ENCODE peak calls at places on chromosomes 13 and 19, in nine cellular contexts. H is astrocyte, N is thoracic aorta, D is neuronal stem cell, C is AG09309, K is skeletal muscle cell, R is transverse colon, Q is uterus, J is heart left ventricle. L is an unnamed sample.

GRCh38 chr19:43331435-43332010 is 22.0 kb upstream of the CD177 start:
- DNase-seq in R (no peak), C (no peak), H (no peak), Q (no peak), N (no peak), D (no peak), K (no peak), J (no peak), L (no peak)

GRCh38 chr13:25249001-25249543 is 38.2 kb downstream of the MTMR6 start:
- DNase-seq in K (peak; percentile 8), C (peak; percentile 53), N (no peak), J (no peak), R (no peak), D (no peak), H (peak; percentile 28), Q (no peak), L (peak; percentile 66)

GRCh38 chr13:20525601-20526544 is at the start of gene CRYL1:
- DNase-seq in K (no peak), Q (peak; percentile 62), C (no peak), H (peak; percentile 52), J (peak; percentile 84), R (peak; percentile 85), D (peak; percentile 46), N (peak; percentile 41), L (peak; percentile 89)

GRCh38 chr13:99847318-99847750 is 124.2 kb downstream of the ZIC5 start:
- DNase-seq in Q (no peak), R (no peak), H (no peak), K (no peak), D (no peak), J (no peak), N (no peak), C (no peak), L (no peak)

GRCh38 chr19:9966448-9966847 is 30.1 kb upstream of the OLFM2 start:
- DNase-seq in R (no peak), C (no peak), H (no peak), N (no peak), K (no peak), D (no peak), J (no peak), Q (no peak), L (no peak)

GRCh38 chr19:10501971-10502523 is 1.1 kb downstream of the KEAP1 start:
- DNase-seq in C (no peak), H (no peak), J (peak; percentile 89), R (peak; percentile 89), K (no peak), N (peak; percentile 37), D (no peak), Q (peak; percentile 62), L (peak; percentile 86)

GRCh38 chr13:102569488-102569887 is 27.3 kb upstream of the TPP2 start:
- DNase-seq in D (no peak), H (peak; percentile 42), J (no peak), R (no peak), N (no peak), C (peak; percentile 20), K (peak; percentile 55), Q (no peak), L (no peak)

GRCh38 chr13:113548778-113549621 is 35.6 kb upstream of the TFDP1 start:
- DNase-seq in N (no peak), D (no peak), Q (no peak), R (peak; percentile 5), J (no peak), K (no peak), C (no peak), H (no peak), L (no peak)

GRCh38 chr19:28883241-28883693 is 329.7 kb downstream of the UQCRFS1 start:
- DNase-seq in Q (no peak), J (peak; percentile 31), K (peak; percentile 14), D (no peak), R (no peak), C (no peak), H (no peak), N (no peak), L (no peak)

GRCh38 chr19:18506101-18506534 is 15.8 kb downstream of the ELL start:
- DNase-seq in K (no peak), D (no peak), J (peak; percentile 62), Q (no peak), R (no peak), H (no peak), N (no peak), C (no peak), L (peak; percentile 47)

GRCh38 chr13:48567521-48568331 is 34.8 kb upstream of the RCBTB2 start:
- DNase-seq in K (peak; percentile 31), D (no peak), C (no peak), J (no peak), R (no peak), N (no peak), H (no peak), Q (no peak), L (peak; percentile 73)

GRCh38 chr19:1241417-1242095 is at the start of gene ATP5F1D:
- DNase-seq in Q (peak; percentile 93), R (peak; percentile 96), H (peak; percentile 88), C (peak; percentile 73), K (peak; percentile 85), N (no peak), J (peak; percentile 97), D (peak; percentile 87), L (peak; percentile 92)

GRCh38 chr19:8609210-8610040 is 1.1 kb downstream of the ADAMTS10 start:
- DNase-seq in K (no peak), Q (peak; percentile 52), R (peak; percentile 34), D (peak; percentile 77), C (no peak), N (peak; percentile 51), J (peak; percentile 76), H (peak; percentile 81), L (peak; percentile 94)

GRCh38 chr19:42216653-42217521 is 590 bp downstream of the DEDD2 start:
- DNase-seq in D (peak; percentile 72), N (no peak), C (no peak), K (no peak), R (peak; percentile 51), J (peak; percentile 54), H (peak; percentile 12), Q (peak; percentile 37), L (peak; percentile 49)

GRCh38 chr13:32824061-32824460 is 192.2 kb upstream of the KL start:
- DNase-seq in J (no peak), C (no peak), D (no peak), K (no peak), N (no peak), H (no peak), R (no peak), Q (no peak), L (no peak)

DNA sequence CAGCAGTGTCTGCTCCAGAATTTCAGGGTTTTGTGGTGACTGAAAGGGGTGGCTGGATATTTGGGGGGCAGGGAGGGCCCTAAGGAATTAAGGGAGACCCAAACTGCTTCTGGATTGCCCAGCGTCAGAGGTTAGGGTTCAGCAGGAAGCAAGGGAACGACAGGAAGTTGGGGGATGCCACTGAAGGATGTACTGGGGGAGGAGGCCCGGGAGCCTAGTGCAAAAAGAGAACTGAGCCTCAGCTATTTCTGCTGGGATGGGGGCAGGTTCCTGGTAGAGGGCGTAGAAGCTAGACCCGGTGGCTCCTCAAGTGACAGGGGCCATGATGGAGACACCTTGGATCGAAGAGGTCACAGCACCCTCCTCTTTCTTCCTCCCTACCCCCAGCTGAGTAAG is 1.1 kb downstream of the CYP2S1 start:
- DNase-seq in N (no peak), Q (no peak), J (no peak), H (no peak), K (no peak), R (no peak), D (no peak), C (no peak), L (peak; percentile 35)
- H3K4me3 ChIP-seq in N (peak overlapping the region; percentile 60), Q (no peak overlapping the region), J (peak overlapping the region; percentile 51), H (no peak overlapping the region), K (no peak overlapping the region), R (peak overlapping the region; percentile 66), D (no peak overlapping the region), C (no peak overlapping the region), L (no peak overlapping the region)

GRCh38 chr19:49801401-49801888 is 11.6 kb downstream of the FUZ start:
- DNase-seq in Q (no peak), R (no peak), H (no peak), D (no peak), K (no peak), C (no peak), J (no peak), N (no peak), L (no peak)
- H3K4me3 ChIP-seq in Q (peak overlapping the region; percentile 32), R (peak overlapping the region; percentile 32), H (no peak overlapping the region), D (no peak overlapping the region), K (peak overlapping the region; percentile 6), C (no peak overlapping the region), J (peak overlapping the region; percentile 30), N (no peak overlapping the region), L (no peak overlapping the region)

GRCh38 chr19:38665950-38666661 is 18.7 kb downstream of the ACTN4 start:
- DNase-seq in J (peak; percentile 86), R (peak; percentile 57), Q (peak; percentile 87), H (peak; percentile 64), C (no peak), D (peak; percentile 90), N (no peak), K (no peak), L (no peak)

GRCh38 chr19:38663957-38664502 is 16.6 kb downstream of the ACTN4 start:
- DNase-seq in C (no peak), R (no peak), K (no peak), D (no peak), H (no peak), Q (peak; percentile 80), N (no peak), J (peak; percentile 85), L (no peak)

GRCh38 chr19:38665219-38665931 is 17.9 kb downstream of the ACTN4 start:
- DNase-seq in H (no peak), N (no peak), R (no peak), J (no peak), C (no peak), K (no peak), D (no peak), Q (no peak), L (no peak)

GRCh38 chr19:38663156-38663651 is 15.8 kb downstream of the ACTN4 start:
- DNase-seq in D (no peak), J (no peak), Q (no peak), K (no peak), N (no peak), C (no peak), R (no peak), H (no peak), L (no peak)

GRCh38 chr19:38664503-38665211 is 17.2 kb downstream of the ACTN4 start:
- DNase-seq in N (no peak), K (no peak), J (peak; percentile 48), H (no peak), R (no peak), C (no peak), Q (no peak), D (no peak), L (peak; percentile 78)
- H3K4me3 ChIP-seq in N (peak overlapping the region; percentile 56), K (no peak overlapping the region), J (peak overlapping the region; percentile 5), H (no peak overlapping the region), R (no peak overlapping the region), C (no peak overlapping the region), Q (no peak overlapping the region), D (no peak overlapping the region), L (no peak overlapping the region)

DNA sequence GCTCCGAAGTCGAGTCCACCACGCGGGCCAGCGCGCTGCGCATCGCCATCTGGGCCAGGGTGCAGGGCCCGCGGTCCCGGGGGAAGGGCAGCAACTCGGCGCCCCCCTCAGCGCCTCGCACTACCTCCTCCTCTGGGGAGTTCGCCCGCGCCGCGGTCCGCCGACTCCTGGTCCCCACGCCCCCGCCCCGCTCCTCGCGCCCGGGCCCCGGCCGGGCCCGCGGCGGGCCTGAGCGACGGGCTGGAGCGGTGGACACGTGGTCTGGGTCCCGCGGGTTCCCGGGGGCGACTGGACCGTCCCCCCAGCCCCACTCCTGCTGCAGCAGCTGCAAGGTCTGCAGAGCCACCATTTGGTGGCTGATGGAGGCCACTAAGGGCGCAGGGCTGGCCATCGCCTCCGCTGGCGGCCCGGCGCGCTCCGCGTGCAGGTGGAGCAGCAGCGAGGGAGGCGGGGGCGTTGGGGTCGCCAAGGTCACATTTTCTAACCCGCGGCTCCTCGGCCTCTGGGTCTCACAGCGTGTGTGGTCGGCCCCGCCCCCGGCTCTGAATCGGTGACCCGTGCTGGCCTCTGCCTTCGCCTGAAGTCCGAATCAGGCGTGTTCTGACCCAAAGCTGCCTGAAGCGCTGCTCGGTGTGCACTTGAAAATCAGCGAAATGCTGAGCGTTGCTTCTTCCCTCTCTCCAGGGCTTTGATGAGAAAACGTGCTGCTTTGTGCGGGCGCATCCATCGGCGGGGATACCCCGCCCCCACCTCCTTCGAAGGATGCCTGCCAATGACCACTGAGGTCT is at the start of gene DLEU7:
- DNase-seq in D (peak; percentile 82), R (no peak), C (no peak), K (no peak), N (no peak), J (no peak), H (no peak), Q (no peak), L (no peak)
- H3K4me3 ChIP-seq in D (peak within 1 kb of the TSS; percentile 71), R (peak within 1 kb of the TSS; percentile 22), C (no peak within 1 kb of the TSS), K (peak within 1 kb of the TSS; percentile 25), N (peak within 1 kb of the TSS; percentile 59), J (peak within 1 kb of the TSS; percentile 40), H (peak within 1 kb of the TSS; percentile 40), Q (no peak within 1 kb of the TSS), L (no peak within 1 kb of the TSS)

L was measured in NB4.